ENCODE peak calls at places on chromosome 1, in four cellular contexts. A is fibroblast of lung; U is ovary; Z is naive thymus-derived CD4-positive, alpha-beta T cell. H is an unnamed sample. For H3K9me3, the result is how much of the 10 kb centered on the place peaks cover.

GRCh38 chr1:71593523-71593922 is 512.7 kb upstream of the ZRANB2 start:
- DNase-seq in A (peak), U (no peak), Z (no peak), H (peak)

GRCh38 chr1:165369255-165369848 is 12.8 kb upstream of the LMX1A start:
- DNase-seq in Z (peak), U (peak), A (peak), H (peak)

GRCh38 chr1:182601416-182601786 is 2.8 kb downstream of the RGS16 start:
- DNase-seq in U (peak), Z (peak), A (peak), H (peak)

GRCh38 chr1:155178441-155179106 is 4.9 kb downstream of the TRIM46 start:
- DNase-seq in Z (no peak), A (no peak), U (peak), H (peak)

GRCh38 chr1:91397605-91398004 is 7.0 kb downstream of the HFM1 start:
- DNase-seq in U (no peak), Z (no peak), A (no peak), H (no peak)

GRCh38 chr1:159015440-159015909 is 5.8 kb downstream of the IFI16 start:
- DNase-seq in Z (peak), A (peak), U (no peak), H (no peak)

GRCh38 chr1:87243573-87243972 is 85.1 kb upstream of the LMO4 start:
- DNase-seq in U (no peak), Z (no peak), A (peak), H (no peak)

GRCh38 chr1:205111354-205111753 is 10.4 kb downstream of the RBBP5 start:
- DNase-seq in U (no peak), A (no peak), Z (no peak), H (no peak)

GRCh38 chr1:101259744-101260148 is 22.9 kb downstream of the S1PR1 start:
- DNase-seq in Z (no peak), U (no peak), A (peak), H (no peak)

GRCh38 chr1:201139756-201140155 is 12.8 kb upstream of the ASCL5 start:
- DNase-seq in U (no peak), Z (no peak), A (no peak), H (no peak)

GRCh38 chr1:179550753-179551682 is 24.7 kb downstream of the NPHS2 start:
- DNase-seq in Z (no peak), A (peak), U (no peak), H (peak)

GRCh38 chr1:71276466-71276865 is 195.6 kb upstream of the ZRANB2 start:
- DNase-seq in Z (no peak), U (no peak), A (no peak), H (no peak)

GRCh38 chr1:63663873-63664272 is 70.7 kb downstream of the PGM1 start:
- DNase-seq in A (no peak), Z (no peak), U (no peak), H (no peak)

GRCh38 chr1:70090146-70090545 is 115.2 kb downstream of the LRRC40 start:
- DNase-seq in A (peak), U (no peak), Z (no peak), H (no peak)

GRCh38 chr1:228066416-228066815 is 16.1 kb upstream of the ARF1 start:
- DNase-seq in U (no peak), Z (no peak), A (no peak), H (no peak)

GRCh38 chr1:18151436-18151835 is 43.8 kb downstream of the IGSF21 start:
- DNase-seq in U (no peak), A (no peak), Z (no peak), H (no peak)

GRCh38 chr1:107016376-107016978 is 40.0 kb upstream of the PRMT6 start:
- DNase-seq in A (peak), Z (no peak), U (no peak), H (no peak)

GRCh38 chr1:228897901-228898300 is 162.6 kb downstream of the RHOU start:
- DNase-seq in U (no peak), Z (no peak), A (no peak), H (no peak)

GRCh38 chr1:208654241-208654640 is 410.1 kb upstream of the PLXNA2 start:
- DNase-seq in U (no peak), A (peak), Z (no peak), H (peak)

GRCh38 chr1:245404527-245404926 is 249.7 kb downstream of the KIF26B start:
- DNase-seq in U (no peak), Z (no peak), A (no peak), H (no peak)

GRCh38 chr1:240501115-240501514 is 110.8 kb downstream of the GREM2 start:
- DNase-seq in A (no peak), U (no peak), Z (no peak), H (no peak)

GRCh38 chr1:244191581-244191980 is 140.5 kb downstream of the ZBTB18 start:
- DNase-seq in A (no peak), Z (no peak), U (no peak), H (no peak)

GRCh38 chr1:59142663-59143487 is 154.0 kb upstream of the FGGY start:
- DNase-seq in Z (no peak), U (no peak), A (peak), H (no peak)

GRCh38 chr1:245579881-245580280 is 425.1 kb downstream of the KIF26B start:
- DNase-seq in U (no peak), A (no peak), Z (no peak), H (no peak)

GRCh38 chr1:2190491-2190976 is 4.0 kb downstream of the FAAP20 start:
- DNase-seq in U (peak), Z (no peak), A (no peak), H (no peak)

GRCh38 chr1:159040206-159040605 is 30.5 kb downstream of the IFI16 start:
- DNase-seq in U (no peak), A (no peak), Z (no peak), H (no peak)

GRCh38 chr1:53508991-53509663 is 49.9 kb downstream of the DMRTB1 start:
- DNase-seq in A (peak), Z (no peak), U (no peak), H (no peak)

GRCh38 chr1:54399765-54400164 is 6.4 kb downstream of the SSBP3 start:
- DNase-seq in A (no peak), U (no peak), Z (no peak), H (no peak)

GRCh38 chr1:109402025-109402424 is 4.3 kb upstream of the SORT1 start:
- DNase-seq in Z (no peak), A (no peak), U (no peak), H (no peak)
- H3K27ac ChIP-seq in Z (no peak), A (no peak), U (no peak), H (no peak)

DNA sequence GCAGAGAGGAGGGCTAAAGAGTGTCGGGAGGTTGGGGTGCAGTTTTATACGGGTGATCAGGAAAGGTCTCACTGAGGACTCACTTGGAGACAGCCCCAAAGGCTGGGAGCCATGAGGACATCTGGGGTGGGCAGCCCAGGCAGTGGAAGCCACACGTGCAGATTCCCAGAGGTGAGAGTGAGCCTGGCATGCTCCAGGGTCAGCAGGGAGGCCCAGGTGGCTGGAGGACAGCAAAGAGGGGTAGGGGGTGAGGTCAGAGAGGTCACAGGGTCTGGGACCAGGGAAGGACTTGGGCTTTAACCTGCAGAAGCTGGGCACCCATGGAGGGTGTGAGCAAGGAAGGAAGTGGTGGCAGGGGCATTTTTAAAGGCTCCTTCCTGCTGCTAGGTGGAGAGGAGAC is 481.7 kb downstream of the MATN1 start:
- DNase-seq in U (no peak), Z (no peak), A (no peak), H (no peak)
- H3K9me3 ChIP-seq in U (under half), Z (under half), A (under half), H (under half)

GRCh38 chr1:27446491-27447020 is 43.4 kb downstream of the WASF2 start:
- DNase-seq in U (no peak), A (no peak), Z (no peak), H (no peak)

GRCh38 chr1:27447399-27447798 is 42.6 kb downstream of the WASF2 start:
- DNase-seq in Z (no peak), A (no peak), U (no peak), H (no peak)

GRCh38 chr1:27448982-27449381 is 41.0 kb downstream of the WASF2 start:
- DNase-seq in A (no peak), Z (no peak), U (no peak), H (no peak)

GRCh38 chr1:27445177-27445936 is 44.6 kb downstream of the WASF2 start:
- DNase-seq in U (no peak), A (no peak), Z (no peak), H (no peak)

DNA sequence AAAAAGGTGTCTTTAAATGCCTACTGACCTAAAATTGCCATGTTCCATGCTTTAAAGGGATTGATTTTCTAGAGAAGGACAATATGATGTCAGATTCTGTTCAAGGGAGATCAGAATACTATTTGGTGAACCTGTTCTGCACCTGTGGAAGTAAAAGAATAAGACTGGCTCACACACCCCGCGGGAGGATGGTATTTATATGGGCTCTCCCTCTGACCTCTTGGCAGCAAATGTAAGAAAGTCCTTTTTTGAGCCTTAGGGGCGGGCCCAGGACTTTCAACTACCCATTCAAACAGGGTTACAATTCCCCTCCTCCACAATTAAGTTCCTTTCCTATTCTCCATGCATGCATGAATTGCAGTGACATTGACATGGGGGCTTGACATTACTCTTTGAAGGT is 42.1 kb downstream of the WASF2 start:
- DNase-seq in U (no peak), A (no peak), Z (no peak), H (no peak)
- H3K4me3 ChIP-seq in U (no peak), A (no peak), Z (no peak), H (no peak)

GRCh38 chr1:206921772-206922265 is at the start of gene FCMR:
- DNase-seq in U (no peak), A (no peak), Z (peak), H (no peak)

GRCh38 chr1:206922524-206922923 is 783 bp upstream of the FCMR start:
- DNase-seq in Z (no peak), U (no peak), A (no peak), H (no peak)

GRCh38 chr1:206924549-206925115 is 2.9 kb upstream of the FCMR start:
- DNase-seq in U (no peak), A (no peak), Z (no peak), H (no peak)

GRCh38 chr1:206923961-206924548 is 2.3 kb upstream of the FCMR start:
- DNase-seq in Z (no peak), U (no peak), A (no peak), H (no peak)

DNA sequence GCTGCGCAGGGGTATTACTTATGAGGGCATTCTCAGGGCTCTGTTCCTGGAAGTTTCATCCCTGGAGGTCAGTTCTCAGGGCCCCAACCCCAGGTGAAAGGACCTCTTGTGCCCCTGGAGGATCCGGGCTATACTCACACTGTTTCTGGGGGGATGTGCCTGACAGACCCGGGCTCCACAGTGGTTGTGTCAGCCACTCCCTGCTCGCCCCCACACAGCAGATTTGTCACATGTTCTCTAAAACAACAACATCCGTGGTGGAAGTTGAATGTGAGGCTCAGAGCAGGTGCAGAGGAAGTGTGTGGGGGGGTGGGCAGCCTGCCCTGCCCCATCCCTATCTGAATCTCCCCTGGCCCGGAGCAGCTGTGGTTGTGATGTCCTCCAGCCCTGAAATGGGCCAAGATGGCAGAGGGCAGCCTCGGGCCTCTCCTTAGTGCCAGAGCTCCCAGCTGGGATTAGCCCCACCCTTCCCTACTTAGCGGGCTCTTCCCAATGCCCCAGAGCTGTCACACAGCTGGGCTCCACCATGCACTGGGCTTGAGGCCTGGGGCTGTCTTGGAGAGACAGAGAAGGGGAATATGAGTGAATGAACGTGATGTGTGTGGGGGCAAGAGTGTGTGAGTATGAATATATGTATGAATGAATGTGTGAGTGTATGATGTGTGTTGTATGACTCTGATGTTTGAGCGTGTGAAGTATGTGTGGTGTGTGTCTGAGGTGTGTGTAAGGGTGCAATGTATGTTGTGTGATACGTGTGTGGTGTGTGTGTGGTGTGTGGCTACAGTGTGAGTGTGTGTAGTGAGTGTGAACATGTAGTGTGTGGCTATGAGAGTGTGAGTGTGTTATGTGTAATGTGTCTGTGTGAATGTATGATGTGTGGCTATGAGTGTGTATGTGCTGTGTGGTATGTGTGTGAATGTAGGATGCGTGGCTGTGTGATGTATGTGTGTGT is 1.5 kb upstream of the FCMR start:
- DNase-seq in Z (peak), A (no peak), U (no peak), H (no peak)
- H3K27ac ChIP-seq in Z (peak), A (no peak), U (no peak), H (no peak)

GRCh38 chr1:147077523-147077922 is 94.7 kb downstream of the PRKAB2 start:
- DNase-seq in U (no peak), A (no peak), Z (no peak), H (no peak)
- H3K9me3 ChIP-seq in U (under half), A (under half), Z (under half), H (under half)

GRCh38 chr1:161069201-161069685 is 448 bp downstream of the ARHGAP30 start:
- DNase-seq in U (no peak), Z (no peak), A (no peak), H (peak)
- H3K4me3 ChIP-seq in U (no peak), Z (peak), A (no peak), H (peak)

DNA sequence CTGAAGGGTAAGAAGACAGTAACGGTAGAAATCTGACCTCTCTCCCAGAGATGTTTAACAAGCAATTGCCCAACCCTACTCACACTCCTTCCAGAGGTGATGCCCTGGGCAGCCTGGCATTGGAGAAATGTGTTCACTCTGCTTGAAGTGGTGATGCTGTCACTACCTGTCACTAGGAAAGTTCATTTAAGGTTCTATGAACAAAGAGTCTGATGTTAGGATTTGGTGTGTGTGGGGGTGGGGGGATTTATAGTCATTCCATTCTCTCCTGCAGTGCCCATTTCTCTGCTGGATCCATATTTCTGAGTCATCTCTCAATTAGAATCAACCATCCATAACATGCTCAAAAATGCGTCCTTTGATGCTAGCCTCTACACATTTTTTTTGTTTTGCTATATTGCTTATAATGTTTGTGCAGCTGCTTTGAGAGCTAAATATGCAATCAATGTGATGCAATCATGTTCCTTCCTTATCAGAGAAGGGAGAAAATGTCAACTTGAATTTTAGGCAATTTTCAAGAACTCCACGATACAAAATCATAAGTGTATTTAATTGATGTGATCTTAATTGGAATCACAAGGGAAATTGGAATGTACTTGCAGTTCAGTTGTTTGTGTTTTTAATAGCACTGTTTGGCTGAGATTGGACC is 173.9 kb downstream of the DUSP10 start:
- DNase-seq in U (no peak), A (peak), Z (no peak), H (no peak)
- H3K27ac ChIP-seq in U (no peak), A (no peak), Z (no peak), H (no peak)

GRCh38 chr1:89211035-89211634 is 12.4 kb upstream of the GBP4 start:
- DNase-seq in A (no peak), Z (no peak), U (no peak), H (no peak)
- H3K9me3 ChIP-seq in A (under half), Z (under half), U (under half), H (under half)

DNA sequence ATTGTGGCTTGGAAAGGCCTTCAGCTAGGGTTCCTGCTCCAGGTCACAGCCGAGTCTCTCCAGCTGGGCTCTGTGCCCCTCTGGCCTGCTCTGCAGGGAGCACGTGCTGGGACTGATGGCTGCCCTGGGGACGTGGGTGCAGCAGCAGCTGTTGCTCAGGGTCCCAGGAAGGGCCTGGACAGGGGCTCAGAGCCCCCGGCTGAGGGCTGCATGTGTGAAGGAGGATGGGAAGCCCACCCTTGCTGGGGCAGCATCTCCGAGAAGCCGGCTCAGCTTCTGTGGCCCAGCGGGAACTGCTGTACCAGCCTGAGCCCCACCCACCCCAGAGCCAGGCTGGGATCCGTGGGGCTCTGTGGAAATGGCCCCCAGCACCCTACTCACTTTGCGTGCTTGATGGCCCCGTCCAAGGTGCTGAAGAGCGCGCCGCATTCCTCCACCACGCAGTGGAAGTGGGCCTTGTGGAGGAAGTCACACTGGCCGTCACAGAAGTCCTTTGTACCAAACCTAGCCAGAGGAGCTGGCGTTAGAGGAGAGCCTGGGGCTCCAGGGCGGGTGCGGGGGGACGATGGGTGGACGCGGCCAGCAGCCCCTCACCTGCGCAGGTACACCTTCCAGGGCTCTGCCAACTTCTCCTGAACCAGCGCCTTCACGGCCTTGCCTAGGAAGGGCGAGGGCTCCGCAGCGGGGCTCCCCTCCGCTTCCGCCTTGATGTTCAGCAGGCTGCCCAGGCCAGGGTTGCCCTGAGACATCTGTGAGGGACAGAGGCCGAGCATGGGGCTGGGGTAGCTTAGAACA is 147.6 kb downstream of the CASZ1 start:
- DNase-seq in A (no peak), Z (no peak), U (no peak), H (no peak)
- H3K4me3 ChIP-seq in A (no peak), Z (no peak), U (no peak), H (no peak)

GRCh38 chr1:184759097-184759496 is 4.4 kb upstream of the EDEM3 start:
- DNase-seq in Z (no peak), U (no peak), A (no peak), H (no peak)
- H3K27ac ChIP-seq in Z (no peak), U (no peak), A (no peak), H (no peak)

H was measured in Karpas-422.